ENCODE peak calls at places on chromosomes 1 and 21, in ten cellular contexts. H, Y, O, T, N, B, P, X, G and W are unnamed samples.

GRCh38 chr1:5165747-5166146 is 511.3 kb downstream of the AJAP1 start:
- DNase-seq in H (no peak), Y (no peak), O (no peak), T (no peak), N (no peak), B (no peak), P (no peak), X (no peak), G (no peak), W (no peak)

GRCh38 chr21:43923391-43923790 is 58.4 kb downstream of the AGPAT3 start:
- DNase-seq in H (no peak), Y (no peak), O (no peak), T (no peak), N (no peak), B (no peak), P (no peak), X (no peak), G (peak; percentile 21), W (no peak)

GRCh38 chr1:25193151-25193742 is 39.1 kb downstream of the SYF2 start:
- DNase-seq in H (no peak), Y (no peak), O (no peak), T (no peak), N (no peak), B (no peak), P (no peak), X (no peak), G (no peak), W (no peak)

GRCh38 chr1:211036701-211037494 is 97.0 kb downstream of the KCNH1 start:
- DNase-seq in H (no peak), Y (peak; percentile 90), O (no peak), T (no peak), N (no peak), B (no peak), P (peak; percentile 51), X (no peak), G (peak; percentile 55), W (no peak)

GRCh38 chr1:66243548-66244130 is 290.3 kb upstream of the SGIP1 start:
- DNase-seq in H (no peak), Y (no peak), O (no peak), T (no peak), N (no peak), B (no peak), P (no peak), X (no peak), G (peak; percentile 22), W (no peak)

GRCh38 chr1:91850708-91851107 is 35.2 kb downstream of the TGFBR3 start:
- DNase-seq in H (no peak), Y (no peak), O (no peak), T (no peak), N (no peak), B (no peak), P (no peak), X (no peak), G (peak; percentile 8), W (no peak)

GRCh38 chr1:61692155-61692783 is 32.7 kb downstream of the TM2D1 start:
- DNase-seq in H (no peak), Y (no peak), O (peak; percentile 39), T (no peak), N (no peak), B (no peak), P (peak; percentile 13), X (no peak), G (peak; percentile 57), W (no peak)

GRCh38 chr1:31690921-31691320 is 12.9 kb downstream of the COL16A1 start:
- DNase-seq in H (no peak), Y (no peak), O (no peak), T (no peak), N (no peak), B (no peak), P (no peak), X (no peak), G (no peak), W (no peak)

GRCh38 chr1:13832536-13832935 is 132.5 kb downstream of the PRDM2 start:
- DNase-seq in H (no peak), Y (no peak), O (peak; percentile 84), T (no peak), N (no peak), B (peak; percentile 40), P (no peak), X (no peak), G (no peak), W (no peak)

GRCh38 chr1:18283601-18284385 is 176.2 kb downstream of the IGSF21 start:
- DNase-seq in H (peak; percentile 71), Y (no peak), O (no peak), T (no peak), N (no peak), B (no peak), P (no peak), X (no peak), G (no peak), W (no peak)

GRCh38 chr1:155063550-155064108 is at the start of gene EFNA4:
- DNase-seq in H (peak; percentile 95), Y (no peak), O (peak; percentile 95), T (peak; percentile 89), N (peak; percentile 87), B (peak; percentile 88), P (peak; percentile 36), X (peak; percentile 86), G (peak; percentile 82), W (peak; percentile 76)

GRCh38 chr1:153238536-153238935 is 21.0 kb upstream of the LORICRIN start:
- DNase-seq in H (no peak), Y (no peak), O (no peak), T (no peak), N (no peak), B (no peak), P (no peak), X (no peak), G (no peak), W (no peak)
- TF ChIP-seq CTCF in H (peak; percentile 18), Y (no peak), O (no peak), T (no peak), N (no peak), B (no peak), P (no peak), X (no peak), G (no peak), W (no peak)

DNA sequence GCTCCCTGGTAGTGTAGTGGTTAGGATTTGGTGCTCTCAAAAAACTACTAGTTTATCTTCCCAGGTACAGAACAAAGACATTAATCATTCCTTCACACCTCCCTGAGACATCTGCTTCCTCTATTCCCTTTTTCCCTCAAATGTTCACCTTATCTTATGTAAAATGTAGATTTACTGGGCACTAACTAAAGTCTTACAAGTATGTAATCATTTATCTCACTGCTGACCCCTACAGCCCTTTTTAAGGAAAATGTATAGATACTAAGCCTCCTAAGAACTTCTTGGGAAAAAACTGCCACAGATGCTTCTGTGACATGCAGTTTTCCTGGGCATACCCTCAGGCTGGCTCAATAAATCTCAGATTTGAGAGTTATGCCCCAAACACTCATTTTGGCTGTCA is 50.8 kb upstream of the NEK7 start:
- DNase-seq in H (no peak), Y (no peak), O (no peak), T (no peak), N (no peak), B (no peak), P (no peak), X (no peak), G (no peak), W (no peak)
- TF ChIP-seq CTCF in H (no peak), Y (no peak), O (no peak), T (no peak), N (no peak), B (no peak), P (no peak), X (no peak), G (no peak), W (no peak)

DNA sequence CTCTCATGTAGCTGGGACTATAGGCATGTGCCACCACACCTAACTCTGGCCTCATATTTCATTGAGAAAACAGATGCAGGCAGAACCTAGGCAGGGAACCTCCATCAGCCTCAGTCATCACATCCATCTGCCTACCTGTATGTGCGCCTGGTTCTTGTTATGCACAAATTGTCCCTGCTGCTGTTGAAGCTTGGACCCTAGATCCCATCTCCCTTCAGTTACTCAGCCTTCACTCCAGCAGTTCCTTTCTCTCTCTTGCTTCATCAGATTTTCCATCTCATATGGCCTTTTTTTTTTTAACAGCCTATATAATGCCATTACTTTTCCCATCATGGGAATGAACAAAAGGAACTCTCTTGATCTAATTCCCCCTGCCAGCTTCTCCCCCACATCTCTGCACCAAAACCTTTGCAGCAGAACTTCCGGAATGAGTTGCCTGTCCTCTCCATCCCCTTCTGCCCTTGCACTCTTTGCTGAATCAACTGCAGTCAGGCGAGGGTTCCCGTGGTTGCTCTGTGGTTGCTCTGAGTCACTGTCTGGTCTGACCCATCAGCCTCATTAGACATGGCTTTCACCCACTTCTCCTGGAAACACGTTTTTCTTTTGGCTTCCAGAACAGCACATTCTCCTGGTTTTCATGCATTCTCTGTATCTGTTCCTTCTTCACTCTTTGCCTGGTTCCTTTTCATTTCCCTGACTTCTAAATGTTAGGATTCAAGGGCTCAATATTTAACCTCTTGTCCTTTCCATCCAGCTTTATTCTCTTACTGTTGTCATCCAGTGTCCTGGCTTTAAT is 41.5 kb downstream of the UBE4B start:
- DNase-seq in H (peak; percentile 76), Y (peak; percentile 89), O (peak; percentile 26), T (no peak), N (no peak), B (peak; percentile 64), P (peak; percentile 83), X (peak; percentile 52), G (peak; percentile 94), W (no peak)
- TF ChIP-seq CTCF in H (no peak), Y (no peak), O (no peak), T (no peak), N (no peak), B (no peak), P (no peak), X (no peak), G (no peak), W (no peak)

GRCh38 chr1:84756455-84757082 is 66.3 kb upstream of the SSX2IP start:
- DNase-seq in H (no peak), Y (no peak), O (no peak), T (no peak), N (no peak), B (no peak), P (no peak), X (no peak), G (no peak), W (no peak)

GRCh38 chr1:84755216-84755615 is 65.0 kb upstream of the SSX2IP start:
- DNase-seq in H (no peak), Y (no peak), O (no peak), T (no peak), N (no peak), B (no peak), P (no peak), X (no peak), G (no peak), W (no peak)

GRCh38 chr1:84758968-84759491 is 68.8 kb upstream of the SSX2IP start:
- DNase-seq in H (no peak), Y (no peak), O (no peak), T (no peak), N (no peak), B (no peak), P (no peak), X (no peak), G (peak; percentile 16), W (no peak)

GRCh38 chr1:84759756-84760155 is 69.5 kb upstream of the SSX2IP start:
- DNase-seq in H (no peak), Y (no peak), O (no peak), T (no peak), N (no peak), B (no peak), P (no peak), X (no peak), G (no peak), W (no peak)

DNA sequence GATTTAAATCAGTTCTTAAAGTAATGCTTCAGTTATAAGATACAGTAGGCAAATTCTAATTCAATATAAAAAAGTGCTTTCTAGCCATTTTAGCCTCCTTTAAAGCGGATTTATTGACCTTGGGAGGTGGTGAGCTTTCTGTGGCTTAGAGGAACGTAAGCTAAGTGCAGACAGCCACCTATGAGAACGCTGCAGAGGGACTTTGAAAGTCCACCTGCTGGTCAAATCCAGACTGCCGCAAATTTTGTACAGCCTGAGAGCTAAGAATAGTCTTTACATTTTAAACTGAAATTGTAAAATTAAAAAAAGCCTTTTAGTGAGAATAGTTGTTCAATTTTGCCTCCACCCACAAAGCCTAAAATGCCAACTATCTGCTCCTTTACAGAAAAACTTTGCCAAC is 67.0 kb upstream of the SSX2IP start:
- DNase-seq in H (no peak), Y (no peak), O (no peak), T (no peak), N (no peak), B (no peak), P (no peak), X (no peak), G (no peak), W (no peak)
- TF ChIP-seq CTCF in H (no peak), Y (no peak), O (no peak), T (no peak), N (peak; percentile 30), B (peak; percentile 39), P (peak; percentile 31), X (no peak), G (no peak), W (no peak)